ENCODE peak calls at places on chromosomes 3 and 15, in six cellular contexts. G is HepG2, R is IMR-90, O is spleen, Z is breast epithelium, P is body of pancreas. Q is an unnamed sample.
A peak's percentile ranks its signal among the peaks of the same experiment; 100 is the strongest.

GRCh38 chr3:188469228-188469885 is 315.4 kb downstream of the LPP start:
- DNase-seq in G (no peak), R (no peak), O (no peak), Z (no peak), P (peak; percentile 6), Q (peak; percentile 62)

GRCh38 chr3:36297195-36297594 is 83.1 kb upstream of the STAC start:
- DNase-seq in G (no peak), R (no peak), O (no peak), Z (no peak), P (no peak), Q (no peak)

GRCh38 chr15:28995721-28996120 is 109.9 kb downstream of the APBA2 start:
- DNase-seq in G (no peak), R (no peak), O (no peak), Z (no peak), P (no peak), Q (no peak)

GRCh38 chr15:38073278-38073930 is 139.0 kb downstream of the TMCO5A start:
- DNase-seq in G (peak; percentile 43), R (peak; percentile 35), O (no peak), Z (no peak), P (no peak), Q (no peak)

GRCh38 chr3:10417849-10418248 is 87.5 kb downstream of the ATP2B2 start:
- DNase-seq in G (peak; percentile 38), R (peak; percentile 23), O (no peak), Z (no peak), P (no peak), Q (no peak)

GRCh38 chr15:93088200-93088980 is 621 bp downstream of the RGMA start:
- DNase-seq in G (no peak), R (no peak), O (peak; percentile 80), Z (no peak), P (peak; percentile 24), Q (no peak)

GRCh38 chr15:42088801-42089640 is 5.3 kb downstream of the PLA2G4D start:
- DNase-seq in G (no peak), R (no peak), O (no peak), Z (no peak), P (no peak), Q (no peak)

GRCh38 chr3:109640146-109640652 is 302.9 kb upstream of the DPPA4 start:
- DNase-seq in G (no peak), R (peak; percentile 6), O (no peak), Z (no peak), P (no peak), Q (no peak)

GRCh38 chr3:148763921-148764320 is 63.7 kb upstream of the CPB1 start:
- DNase-seq in G (no peak), R (no peak), O (no peak), Z (no peak), P (no peak), Q (no peak)

GRCh38 chr15:91521996-91522395 is 331.5 kb upstream of the SLCO3A1 start:
- DNase-seq in G (no peak), R (peak; percentile 82), O (no peak), Z (no peak), P (no peak), Q (no peak)

GRCh38 chr3:195385526-195385925 is 57.3 kb downstream of the ACAP2 start:
- DNase-seq in G (no peak), R (peak; percentile 23), O (no peak), Z (no peak), P (no peak), Q (no peak)

GRCh38 chr3:164640586-164640985 is 437.7 kb downstream of the SI start:
- DNase-seq in G (no peak), R (no peak), O (no peak), Z (no peak), P (no peak), Q (no peak)

GRCh38 chr3:124248471-124249028 is 256.6 kb upstream of the ROPN1 start:
- DNase-seq in G (no peak), R (peak; percentile 91), O (peak; percentile 78), Z (no peak), P (peak; percentile 47), Q (peak; percentile 50)

GRCh38 chr3:186107148-186108105 is 1.5 kb downstream of the ETV5 start:
- DNase-seq in G (peak; percentile 69), R (peak; percentile 68), O (peak; percentile 90), Z (peak; percentile 59), P (peak; percentile 77), Q (peak; percentile 65)

GRCh38 chr15:80788536-80788935 is 9.4 kb downstream of the CEMIP start:
- DNase-seq in G (no peak), R (peak; percentile 92), O (no peak), Z (no peak), P (no peak), Q (no peak)

GRCh38 chr15:69524850-69525249 is 72.2 kb downstream of the RPLP1 start:
- DNase-seq in G (no peak), R (no peak), O (no peak), Z (no peak), P (no peak), Q (no peak)

GRCh38 chr15:101488300-101489164 is 975 bp downstream of the PCSK6 start:
- DNase-seq in G (peak; percentile 73), R (no peak), O (no peak), Z (no peak), P (no peak), Q (no peak)

GRCh38 chr15:101490922-101491738 is 1.6 kb upstream of the PCSK6 start:
- DNase-seq in G (no peak), R (no peak), O (no peak), Z (no peak), P (no peak), Q (no peak)

GRCh38 chr15:101490408-101490891 is 943 bp upstream of the PCSK6 start:
- DNase-seq in G (no peak), R (no peak), O (no peak), Z (no peak), P (no peak), Q (no peak)

GRCh38 chr15:101489236-101489632 is 273 bp downstream of the PCSK6 start:
- DNase-seq in G (no peak), R (no peak), O (peak; percentile 80), Z (no peak), P (peak; percentile 59), Q (peak; percentile 63)

GRCh38 chr15:101489633-101490407 is at the start of gene PCSK6:
- DNase-seq in G (no peak), R (no peak), O (peak; percentile 76), Z (no peak), P (peak; percentile 33), Q (no peak)
- TF ChIP-seq POLR2A in G (no peak), R (no peak), O (no peak), Z (no peak), P (no peak), Q (peak; percentile 37)

GRCh38 chr3:127255516-127255915 is 32.3 kb downstream of the PRR20G start:
- DNase-seq in G (no peak), R (no peak), O (no peak), Z (no peak), P (no peak), Q (no peak)

GRCh38 chr3:127256138-127256537 is 31.7 kb downstream of the PRR20G start:
- DNase-seq in G (no peak), R (no peak), O (no peak), Z (no peak), P (no peak), Q (no peak)

GRCh38 chr3:127253491-127253890 is 34.4 kb downstream of the PRR20G start:
- DNase-seq in G (no peak), R (no peak), O (no peak), Z (no peak), P (no peak), Q (no peak)

GRCh38 chr3:127254001-127254400 is 33.8 kb downstream of the PRR20G start:
- DNase-seq in G (no peak), R (no peak), O (no peak), Z (no peak), P (no peak), Q (no peak)

DNA sequence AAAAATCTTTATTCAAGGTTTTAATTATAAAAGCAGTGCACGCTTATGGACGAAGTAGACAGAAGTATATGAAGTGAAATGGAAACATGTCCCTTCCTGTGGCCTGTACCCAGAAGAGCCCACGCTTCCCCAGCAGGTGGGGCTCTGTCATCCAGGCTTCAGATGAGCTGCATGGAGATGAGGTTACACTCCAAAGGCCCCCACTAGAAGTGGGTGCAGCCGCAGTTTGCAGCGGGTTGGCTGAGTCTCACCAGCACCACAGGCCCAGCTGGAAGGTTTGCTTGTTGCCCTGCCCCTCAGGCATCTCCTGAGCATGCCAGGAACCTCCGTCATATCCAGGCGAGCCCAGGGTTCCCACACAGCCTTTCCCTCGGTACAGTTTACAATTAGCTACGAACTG is 33.1 kb downstream of the PRR20G start:
- DNase-seq in G (peak; percentile 16), R (no peak), O (no peak), Z (no peak), P (no peak), Q (no peak)
- TF ChIP-seq CTCF in G (peak; percentile 72), R (peak; percentile 13), O (no peak), Z (no peak), P (no peak), Q (no peak)

DNA sequence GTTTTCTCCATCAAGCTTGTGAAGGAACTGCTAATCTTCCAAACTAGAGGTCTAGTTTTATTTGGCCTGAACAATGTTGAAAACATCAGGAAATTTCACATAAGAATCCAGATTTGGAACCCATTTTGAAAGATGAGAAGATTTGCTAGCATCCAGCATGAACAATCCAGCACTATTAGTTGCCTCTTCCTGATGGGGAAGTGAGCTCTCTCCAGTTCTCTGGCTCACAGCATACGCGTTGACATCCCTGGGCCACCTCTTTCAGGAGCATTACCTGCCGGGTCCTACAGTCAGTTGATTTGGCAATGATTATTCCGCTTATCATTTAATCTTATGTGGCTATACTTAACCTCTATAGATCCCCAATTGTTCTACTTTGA is 10.9 kb downstream of the GPR87 start:
- DNase-seq in G (no peak), R (peak; percentile 41), O (no peak), Z (no peak), P (no peak), Q (no peak)
- H3K27ac ChIP-seq in G (no peak overlapping the region), R (peak overlapping the region; percentile 44), O (no peak overlapping the region), Z (peak overlapping the region; percentile 90), P (no peak overlapping the region), Q (no peak overlapping the region)

GRCh38 chr3:169867584-169868211 is 2.0 kb downstream of the LRRC31 start:
- DNase-seq in G (no peak), R (no peak), O (no peak), Z (no peak), P (no peak), Q (no peak)
- TF ChIP-seq POLR2A in G (no peak), R (no peak), O (no peak), Z (no peak), P (no peak), Q (no peak)

GRCh38 chr15:74631087-74631385 is 15.4 kb downstream of the CLK3 start:
- DNase-seq in G (no peak), R (no peak), O (no peak), Z (no peak), P (no peak), Q (no peak)
- TF ChIP-seq CTCF in G (no peak), R (no peak), O (no peak), Z (no peak), P (no peak), Q (no peak)

DNA sequence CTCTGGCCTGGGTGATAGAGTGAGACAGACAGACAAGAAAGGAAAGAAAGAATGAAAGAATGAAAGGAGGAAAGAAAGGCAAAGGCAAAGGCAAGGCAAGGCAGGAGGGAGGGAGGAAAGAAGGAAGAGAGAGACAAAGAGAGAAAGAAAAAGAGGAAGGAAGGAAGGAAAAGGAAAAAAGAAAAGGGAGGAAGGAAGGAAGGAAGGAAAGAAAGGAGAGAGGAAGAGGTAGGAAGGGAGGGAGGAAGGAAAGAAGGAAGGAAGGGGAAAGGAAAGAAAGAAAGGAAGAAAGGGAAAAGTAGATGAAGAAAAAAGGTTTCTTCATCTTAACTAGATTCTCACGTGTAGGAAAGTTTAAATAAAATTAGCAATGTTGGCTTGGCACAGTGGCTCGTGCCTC is 142.2 kb downstream of the GREM1 start:
- DNase-seq in G (no peak), R (no peak), O (no peak), Z (no peak), P (no peak), Q (no peak)
- H3K27ac ChIP-seq in G (no peak overlapping the region), R (peak overlapping the region; percentile 89), O (no peak overlapping the region), Z (no peak overlapping the region), P (no peak overlapping the region), Q (no peak overlapping the region)

GRCh38 chr3:179796421-179796820 is 143.6 kb downstream of the USP13 start:
- DNase-seq in G (no peak), R (no peak), O (no peak), Z (no peak), P (no peak), Q (no peak)
- TF ChIP-seq POLR2A in G (no peak), R (no peak), O (no peak), Z (no peak), P (no peak), Q (no peak)

Q was measured in gastrocnemius medialis.